ENCODE peak calls at places on chromosomes 7 and 10, in six cellular contexts. T is mucosa of descending colon; L is CD8-positive, alpha-beta memory T cell; Z is fibroblast of the aortic adventitia; K is IMR-90; Q is sigmoid colon. J is an unnamed sample.

GRCh38 chr10:18216482-18216881 is 76.3 kb downstream of the CACNB2 start:
- DNase-seq in L (no peak), Q (no peak), T (no peak), K (peak), Z (peak), J (peak)

GRCh38 chr10:70481831-70482530 is 3.4 kb downstream of the PALD1 start:
- DNase-seq in T (no peak), K (no peak), Z (peak), L (no peak), Q (peak), J (peak)

GRCh38 chr10:70781461-70782051 is 3.6 kb downstream of the TBATA start:
- DNase-seq in T (no peak), Q (no peak), K (no peak), L (no peak), Z (no peak), J (no peak)

GRCh38 chr10:103802637-103803353 is 52.6 kb downstream of the SH3PXD2A start:
- DNase-seq in T (peak), Z (no peak), Q (no peak), L (no peak), K (no peak), J (no peak)

GRCh38 chr7:29843106-29843505 is 36.8 kb downstream of the WIPF3 start:
- DNase-seq in T (no peak), L (no peak), Z (no peak), Q (no peak), K (no peak), J (no peak)

GRCh38 chr7:117283371-117283770 is 39.5 kb downstream of the WNT2 start:
- DNase-seq in Q (no peak), T (no peak), L (no peak), Z (peak), K (peak), J (peak)

GRCh38 chr7:135991906-135992305 is 14.7 kb upstream of the MTPN start:
- DNase-seq in K (no peak), L (no peak), T (no peak), Z (no peak), Q (no peak), J (no peak)

GRCh38 chr7:111676811-111677210 is 114.5 kb upstream of the IMMP2L start:
- DNase-seq in L (no peak), K (no peak), T (no peak), Z (no peak), Q (no peak), J (no peak)

GRCh38 chr10:119859422-119860258 is 13.0 kb downstream of the MCMBP start:
- DNase-seq in Z (peak), K (peak), Q (no peak), L (no peak), T (no peak), J (peak)

GRCh38 chr7:145030754-145031153 is 194.9 kb upstream of the TPK1 start:
- DNase-seq in K (no peak), Q (no peak), T (no peak), L (no peak), Z (no peak), J (no peak)

GRCh38 chr7:78716876-78717275 is 736.6 kb downstream of the MAGI2 start:
- DNase-seq in Q (no peak), Z (no peak), L (no peak), T (no peak), K (no peak), J (no peak)

GRCh38 chr7:70972693-70973092 is 159.3 kb upstream of the GALNT17 start:
- DNase-seq in Z (no peak), T (no peak), K (no peak), Q (no peak), L (no peak), J (no peak)

GRCh38 chr7:106417273-106417902 is 132.6 kb upstream of the NAMPT start:
- DNase-seq in L (no peak), Z (no peak), T (no peak), Q (no peak), K (peak), J (no peak)

GRCh38 chr7:6175642-6176041 is 96.8 kb downstream of the CYTH3 start:
- DNase-seq in L (no peak), T (no peak), K (peak), Q (peak), Z (peak), J (no peak)

GRCh38 chr10:125756853-125757487 is 18.7 kb downstream of the MMP21 start:
- DNase-seq in Z (no peak), L (no peak), T (no peak), K (no peak), Q (no peak), J (no peak)

GRCh38 chr7:35839860-35840854 is 39.3 kb downstream of the SEPTIN7 start:
- DNase-seq in L (no peak), Z (peak), T (no peak), Q (no peak), K (peak), J (no peak)

GRCh38 chr7:151366872-151367207 is 25.2 kb downstream of the NUB1 start:
- DNase-seq in Q (peak), L (no peak), T (no peak), Z (peak), K (peak), J (peak)

GRCh38 chr10:112588225-112588990 is 141.4 kb downstream of the VTI1A start:
- DNase-seq in Z (no peak), K (peak), L (no peak), T (no peak), Q (no peak), J (no peak)

GRCh38 chr7:26857534-26858228 is 6.7 kb downstream of the SKAP2 start:
- DNase-seq in L (no peak), Q (peak), Z (no peak), K (peak), T (peak), J (no peak)

GRCh38 chr7:42014625-42015412 is 222.2 kb downstream of the GLI3 start:
- DNase-seq in T (peak), K (peak), Z (peak), L (no peak), Q (no peak), J (peak)

GRCh38 chr7:22111661-22112060 is 166.0 kb upstream of the CDCA7L start:
- DNase-seq in L (no peak), T (no peak), Q (no peak), K (no peak), Z (no peak), J (no peak)

GRCh38 chr10:132448248-132448731 is 51.3 kb downstream of the PWWP2B start:
- DNase-seq in Q (no peak), K (no peak), T (peak), Z (peak), L (peak), J (no peak)

DNA sequence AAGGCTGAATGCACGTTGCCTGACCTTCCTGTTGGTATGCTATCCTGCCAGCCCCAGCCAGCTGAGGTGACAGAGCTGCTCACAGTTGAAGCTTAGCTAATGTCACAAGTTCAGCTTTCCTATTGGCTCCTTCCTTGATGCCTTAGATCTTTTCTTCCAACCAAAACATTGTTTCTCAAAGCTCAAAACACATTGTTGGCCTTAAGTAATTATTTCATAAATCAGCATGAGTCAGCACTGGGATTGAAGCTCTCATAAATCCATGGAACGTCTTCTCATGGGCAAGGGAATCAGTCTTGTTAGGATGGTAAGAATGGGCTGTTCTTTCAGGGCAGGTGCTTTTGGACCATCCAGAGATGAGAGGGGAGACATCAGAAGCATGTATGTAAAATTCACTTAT is 128.1 kb upstream of the SAMD8 start:
- DNase-seq in K (no peak), Q (no peak), Z (peak), L (no peak), T (no peak), J (no peak)
- H3K4me3 ChIP-seq in K (no peak), Q (no peak), Z (no peak), L (no peak), T (no peak), J (no peak)

GRCh38 chr10:7480742-7481381 is 70.0 kb upstream of the SFMBT2 start:
- DNase-seq in T (no peak), Z (no peak), L (no peak), K (no peak), Q (no peak), J (no peak)
- H3K4me3 ChIP-seq in T (no peak), Z (no peak), L (no peak), K (no peak), Q (no peak), J (no peak)

GRCh38 chr10:67971311-67971710 is 86.9 kb downstream of the SIRT1 start:
- DNase-seq in K (no peak), L (no peak), T (no peak), Z (no peak), Q (no peak), J (no peak)

GRCh38 chr10:67977246-67977645 is 92.8 kb downstream of the SIRT1 start:
- DNase-seq in K (no peak), Z (no peak), L (no peak), Q (no peak), T (no peak), J (no peak)

GRCh38 chr10:67978749-67979148 is 94.3 kb downstream of the SIRT1 start:
- DNase-seq in Q (no peak), Z (peak), T (no peak), L (no peak), K (no peak), J (no peak)

GRCh38 chr10:67976292-67977245 is 92.1 kb downstream of the SIRT1 start:
- DNase-seq in K (peak), Q (peak), T (no peak), L (no peak), Z (peak), J (peak)
- H3K4me3 ChIP-seq in K (no peak), Q (no peak), T (no peak), L (no peak), Z (no peak), J (no peak)

DNA sequence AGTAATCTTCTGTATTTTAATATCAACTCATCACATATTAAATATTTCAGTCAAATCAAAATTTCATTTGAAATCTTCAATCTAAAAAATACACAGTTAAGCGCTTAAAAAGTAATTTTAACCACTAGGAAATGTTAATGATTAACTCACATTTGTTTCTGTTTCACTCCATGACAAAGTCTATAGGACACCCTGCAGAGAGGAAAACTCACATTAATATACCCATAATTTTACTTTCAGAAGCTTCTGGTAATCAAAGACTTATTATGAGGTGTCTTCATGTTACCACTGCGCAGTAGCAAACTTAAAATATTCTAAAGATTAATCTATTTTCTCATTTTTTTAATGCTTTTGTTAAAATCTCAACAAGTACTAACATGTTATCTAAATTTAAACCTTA is 41.0 kb upstream of the ZNF518A start:
- DNase-seq in Z (no peak), L (no peak), T (no peak), K (no peak), Q (no peak), J (no peak)
- H3K4me3 ChIP-seq in Z (peak), L (peak), T (no peak), K (no peak), Q (peak), J (no peak)

GRCh38 chr10:76881477-76882220 is 756.0 kb downstream of the KCNMA1 start:
- DNase-seq in T (no peak), K (peak), Z (peak), Q (no peak), L (no peak), J (no peak)

GRCh38 chr10:76880931-76881330 is 756.7 kb downstream of the KCNMA1 start:
- DNase-seq in K (no peak), L (no peak), T (no peak), Z (no peak), Q (no peak), J (no peak)

GRCh38 chr10:76884673-76885275 is 752.8 kb downstream of the KCNMA1 start:
- DNase-seq in Z (no peak), K (no peak), Q (no peak), T (no peak), L (no peak), J (no peak)

GRCh38 chr10:76883596-76883995 is 754.0 kb downstream of the KCNMA1 start:
- DNase-seq in K (no peak), T (no peak), Z (no peak), L (no peak), Q (no peak), J (no peak)

DNA sequence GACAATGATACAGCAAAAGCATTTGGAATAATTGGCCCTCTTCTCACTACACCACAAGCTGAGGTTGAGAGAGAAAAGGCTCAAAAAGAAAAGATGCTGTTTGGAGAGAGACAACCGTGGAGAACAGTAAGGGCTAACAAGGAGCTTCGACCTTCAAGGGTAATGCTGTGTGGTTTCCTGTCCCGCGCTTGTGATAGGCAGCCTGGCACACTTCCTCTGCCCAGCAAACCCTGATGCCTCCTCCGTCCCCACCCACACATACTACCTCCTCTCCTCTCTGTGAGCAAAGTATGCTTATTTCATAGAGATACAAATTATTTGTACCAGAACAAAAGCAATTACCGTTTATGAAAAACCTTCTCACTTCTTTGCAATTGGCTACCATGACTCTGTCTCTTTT is 755.4 kb downstream of the KCNMA1 start:
- DNase-seq in L (no peak), K (no peak), T (no peak), Q (no peak), Z (no peak), J (no peak)
- H3K4me3 ChIP-seq in L (no peak), K (no peak), T (no peak), Q (no peak), Z (no peak), J (no peak)

GRCh38 chr7:23473848-23474097 is 3.5 kb upstream of the IGF2BP3 start:
- DNase-seq in T (no peak), Q (no peak), Z (no peak), L (no peak), K (no peak), J (peak)

GRCh38 chr7:23475579-23475844 is 5.2 kb upstream of the IGF2BP3 start:
- DNase-seq in Z (no peak), T (no peak), L (no peak), Q (no peak), K (no peak), J (no peak)

GRCh38 chr7:23472974-23473847 is 2.9 kb upstream of the IGF2BP3 start:
- DNase-seq in Q (no peak), T (no peak), K (no peak), Z (no peak), L (no peak), J (no peak)

GRCh38 chr7:23474829-23475578 is 4.7 kb upstream of the IGF2BP3 start:
- DNase-seq in Z (peak), L (no peak), Q (no peak), K (no peak), T (no peak), J (no peak)

DNA sequence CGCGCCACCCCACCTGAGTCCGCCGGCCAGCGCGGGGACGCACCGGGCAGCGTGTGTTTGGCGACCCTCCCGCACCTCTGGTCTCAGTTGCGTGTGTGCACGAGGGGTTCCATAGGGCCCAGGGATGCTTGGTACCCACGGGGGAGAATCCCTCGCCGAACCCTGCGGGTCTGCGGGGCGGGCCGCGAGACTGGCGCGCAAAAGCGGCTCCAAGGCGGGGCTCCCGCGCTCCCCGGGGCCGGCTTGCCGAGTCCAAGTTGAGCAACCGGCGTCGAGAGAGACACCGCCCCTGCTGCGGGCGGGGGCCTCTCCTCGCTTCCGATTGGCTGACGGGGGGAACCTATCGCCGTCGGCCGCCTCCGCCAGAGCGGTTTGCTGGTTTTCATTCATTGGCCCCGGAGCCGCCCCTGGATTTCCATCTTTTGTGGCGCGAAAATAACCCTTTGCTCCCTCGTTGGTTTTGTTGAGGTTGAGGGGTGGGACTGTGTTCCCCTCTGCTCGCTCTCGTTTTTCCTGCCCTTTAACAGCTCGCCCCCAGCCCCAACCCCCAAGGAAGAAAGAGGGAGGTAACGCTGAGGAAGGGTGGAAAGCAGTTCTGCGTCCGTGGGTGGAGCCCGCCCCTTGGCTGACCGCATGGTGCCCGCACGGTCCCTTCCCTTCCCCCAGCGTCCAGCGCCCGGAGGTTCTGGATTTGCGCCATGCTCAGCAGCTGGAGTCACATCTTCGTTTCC is 4.0 kb upstream of the IGF2BP3 start:
- DNase-seq in L (peak), T (peak), Z (peak), Q (peak), K (peak), J (peak)
- H3K4me3 ChIP-seq in L (no peak), T (no peak), Z (peak), Q (peak), K (peak), J (peak)

DNA sequence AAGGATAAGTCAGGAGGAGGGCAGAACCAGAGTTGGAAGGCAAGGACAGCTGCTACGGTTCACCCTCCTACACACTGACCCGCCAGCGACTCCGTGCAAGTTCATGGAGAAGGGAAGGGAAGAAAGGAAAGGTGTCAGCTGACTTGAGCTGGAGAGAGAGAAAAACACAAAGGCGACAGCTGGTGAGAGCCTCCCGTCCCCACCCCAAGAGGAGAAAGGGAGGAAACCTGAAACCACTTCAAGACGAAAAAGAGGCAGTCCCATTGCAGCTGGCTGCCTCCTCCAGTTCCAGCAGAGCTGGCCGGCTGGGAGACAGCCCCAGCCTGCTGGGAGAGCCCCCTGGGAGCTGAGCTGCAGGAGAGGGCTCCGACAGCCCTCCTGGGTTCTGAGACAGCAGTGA is 75.2 kb downstream of the PARD3 start:
- DNase-seq in Q (peak), K (peak), L (no peak), Z (peak), T (peak), J (peak)
- H3K4me3 ChIP-seq in Q (peak), K (peak), L (no peak), Z (peak), T (no peak), J (peak)